ENCODE peak calls at places on chromosomes 13 and 19, in four cellular contexts. A is activated CD8-positive, alpha-beta T cell treated with anti-CD3 and anti-CD28 coated beads for 36 hours; D is activated CD4-positive, alpha-beta T cell treated with anti-CD3 and anti-CD28 coated beads, Interleukin-2, amount 50 U/mL, for 48 hours; K is HTR-8/SVneo. R is an unnamed sample.

GRCh38 chr19:44278181-44278690 is 18.6 kb downstream of the ZNF233 start:
- DNase-seq in D (no peak), A (no peak), K (no peak), R (no peak)

GRCh38 chr13:20960663-20961309 is 58.2 kb upstream of the XPO4 start:
- DNase-seq in K (no peak), D (no peak), A (no peak), R (peak)

GRCh38 chr19:1259206-1259872 is 9.8 kb upstream of the CIRBP start:
- DNase-seq in A (peak), D (peak), K (no peak), R (peak)

GRCh38 chr13:48304132-48304876 is 753 bp downstream of the RB1 start:
- DNase-seq in A (peak), K (peak), D (peak), R (peak)

GRCh38 chr13:44378277-44378676 is 4.7 kb downstream of the SERP2 start:
- DNase-seq in A (no peak), D (no peak), K (no peak), R (no peak)

GRCh38 chr13:41944229-41944628 is 16.7 kb downstream of the VWA8 start:
- DNase-seq in D (no peak), A (no peak), K (no peak), R (no peak)

GRCh38 chr19:41895745-41896580 is 13.0 kb downstream of the ARHGEF1 start:
- DNase-seq in D (no peak), K (no peak), A (peak), R (no peak)

GRCh38 chr19:17004386-17004785 is 22.2 kb downstream of the CPAMD8 start:
- DNase-seq in K (no peak), D (no peak), A (no peak), R (no peak)

GRCh38 chr19:4965061-4965460 is 3.9 kb upstream of the KDM4B start:
- DNase-seq in A (no peak), D (no peak), K (no peak), R (no peak)

GRCh38 chr19:48728882-48729645 is 9.5 kb upstream of the MAMSTR start:
- DNase-seq in D (no peak), K (no peak), A (no peak), R (no peak)

GRCh38 chr19:40646564-40647254 is 43.7 kb downstream of the NUMBL start:
- DNase-seq in K (no peak), D (no peak), A (no peak), R (no peak)

GRCh38 chr13:50393641-50394040 is 378.4 kb downstream of the KCNRG start:
- DNase-seq in D (no peak), A (no peak), K (no peak), R (no peak)

GRCh38 chr13:83297591-83298305 is 584.5 kb downstream of the SLITRK1 start:
- DNase-seq in A (no peak), K (no peak), D (no peak), R (no peak)

GRCh38 chr19:50266896-50267295 is 62.3 kb downstream of the KCNC3 start:
- DNase-seq in A (peak), D (peak), K (no peak), R (no peak)

GRCh38 chr13:48656621-48657020 is 2.9 kb downstream of the CYSLTR2 start:
- DNase-seq in K (no peak), A (no peak), D (no peak), R (peak)

GRCh38 chr13:81872581-81872980 is 1531.7 kb upstream of the SPRY2 start:
- DNase-seq in D (no peak), K (peak), A (no peak), R (peak)

GRCh38 chr13:98273824-98274786 is 97.0 kb upstream of the RNF113B start:
- DNase-seq in K (no peak), D (no peak), A (no peak), R (no peak)

GRCh38 chr19:31633014-31633413 is 283.8 kb upstream of the TSHZ3 start:
- DNase-seq in D (no peak), A (no peak), K (no peak), R (no peak)

GRCh38 chr13:25440081-25440480 is 68.3 kb downstream of the ATP8A2 start:
- DNase-seq in K (no peak), A (no peak), D (no peak), R (peak)

GRCh38 chr13:40911341-40911740 is 107.8 kb downstream of the ELF1 start:
- DNase-seq in K (no peak), D (no peak), A (no peak), R (no peak)

GRCh38 chr13:114100446-114101320 is 31.7 kb downstream of the RASA3 start:
- DNase-seq in D (no peak), A (no peak), K (no peak), R (no peak)

GRCh38 chr13:79749985-79750551 is 269.1 kb downstream of the NDFIP2 start:
- DNase-seq in A (no peak), D (no peak), K (peak), R (no peak)

GRCh38 chr13:111422352-111422751 is 101.9 kb downstream of the TEX29 start:
- DNase-seq in D (no peak), K (no peak), A (no peak), R (no peak)

GRCh38 chr13:33756929-33757328 is 61.0 kb upstream of the RFC3 start:
- DNase-seq in K (no peak), D (no peak), A (no peak), R (no peak)

GRCh38 chr19:1045247-1045603 is 5.3 kb downstream of the ABCA7 start:
- DNase-seq in K (no peak), A (peak), D (peak), R (peak)

GRCh38 chr19:6678690-6679109 is 8.7 kb upstream of the TNFSF14 start:
- DNase-seq in A (peak), D (peak), K (no peak), R (no peak)

GRCh38 chr13:51499841-51500240 is 47.0 kb upstream of the INTS6 start:
- DNase-seq in D (no peak), A (no peak), K (no peak), R (no peak)

GRCh38 chr13:41622545-41623429 is 165.4 kb downstream of the RGCC start:
- DNase-seq in A (no peak), D (no peak), K (no peak), R (no peak)

GRCh38 chr13:66659291-66660012 is 570.7 kb downstream of the PCDH9 start:
- DNase-seq in D (no peak), A (no peak), K (no peak), R (no peak)

GRCh38 chr13:113763254-113763653 is 4.2 kb downstream of the TMEM255B start:
- DNase-seq in D (no peak), A (no peak), K (no peak), R (no peak)

GRCh38 chr13:90950134-90950533 is 397.4 kb upstream of the MIR17HG start:
- DNase-seq in A (no peak), D (no peak), K (no peak), R (no peak)

GRCh38 chr19:58058428-58058827 is 654 bp upstream of the ZNF135 start:
- DNase-seq in D (no peak), A (no peak), K (no peak), R (no peak)

GRCh38 chr19:16175954-16176353 is 2.6 kb upstream of the CIB3 start:
- DNase-seq in D (no peak), A (no peak), K (no peak), R (no peak)

GRCh38 chr13:36998624-36999041 is 507 bp downstream of the ALG5 start:
- DNase-seq in K (no peak), A (peak), D (peak), R (peak)

GRCh38 chr13:98722958-98723357 is 29.5 kb downstream of the SLC15A1 start:
- DNase-seq in K (no peak), A (no peak), D (no peak), R (no peak)

GRCh38 chr13:60150538-60150937 is 13.2 kb downstream of the DIAPH3 start:
- DNase-seq in K (no peak), D (no peak), A (no peak), R (no peak)

R was measured in NB4.